ENCODE peak calls at places on chromosome 5, in seven cellular contexts. N is astrocyte, D is sigmoid colon, F is HFF-Myc, U is gastrocnemius medialis, E is neural crest cell, C is Calu3. R is an unnamed sample.

GRCh38 chr5:142063878-142064331 is 44.7 kb upstream of the NDFIP1 start:
- DNase-seq in C (peak; percentile 21), E (peak; percentile 57), N (peak; percentile 65), D (peak; percentile 80), U (peak; percentile 35), F (no peak), R (peak; percentile 21)

GRCh38 chr5:68220914-68221313 is 5.4 kb downstream of the PIK3R1 start:
- DNase-seq in E (no peak), F (no peak), U (no peak), N (no peak), C (no peak), D (no peak), R (no peak)

GRCh38 chr5:139878093-139878492 is 82.5 kb downstream of the PSD2 start:
- DNase-seq in E (no peak), C (peak; percentile 35), N (no peak), U (no peak), F (no peak), D (no peak), R (no peak)

GRCh38 chr5:97266576-97266975 is 83.5 kb upstream of the RIOK2 start:
- DNase-seq in F (no peak), U (no peak), E (no peak), C (no peak), D (peak; percentile 82), N (peak; percentile 1), R (no peak)

GRCh38 chr5:72503888-72504491 is 3.2 kb downstream of the ZNF366 start:
- DNase-seq in N (no peak), F (no peak), U (no peak), C (no peak), D (no peak), E (no peak), R (peak; percentile 48)

GRCh38 chr5:141850183-141850768 is 27.9 kb downstream of the PCDH1 start:
- DNase-seq in U (no peak), E (no peak), C (peak; percentile 59), N (no peak), F (no peak), D (no peak), R (peak; percentile 13)

GRCh38 chr5:35332551-35332950 is 102.3 kb upstream of the PRLR start:
- DNase-seq in C (no peak), D (no peak), N (no peak), F (no peak), E (no peak), U (no peak), R (no peak)

GRCh38 chr5:154112255-154112654 is 73.5 kb downstream of the MFAP3 start:
- DNase-seq in N (no peak), C (no peak), E (no peak), U (no peak), D (no peak), F (no peak), R (no peak)

GRCh38 chr5:127875235-127876021 is 172.2 kb downstream of the CCDC192 start:
- DNase-seq in E (peak; percentile 37), F (peak; percentile 47), N (peak; percentile 36), C (peak; percentile 84), U (peak; percentile 36), D (no peak), R (peak; percentile 38)

GRCh38 chr5:74433255-74434123 is 207.0 kb downstream of the ENC1 start:
- DNase-seq in F (no peak), D (no peak), U (no peak), E (no peak), N (peak; percentile 89), C (peak; percentile 25), R (no peak)

GRCh38 chr5:28703651-28704260 is 1665.4 kb upstream of the CDH9 start:
- DNase-seq in E (no peak), N (peak; percentile 3), C (no peak), F (no peak), D (no peak), U (no peak), R (no peak)

GRCh38 chr5:123535648-123536047 is 23.7 kb downstream of the CSNK1G3 start:
- DNase-seq in U (no peak), F (no peak), N (no peak), D (no peak), C (no peak), E (no peak), R (no peak)

GRCh38 chr5:170481839-170482238 is 22.0 kb upstream of the KCNIP1 start:
- DNase-seq in E (no peak), D (no peak), F (no peak), N (no peak), C (no peak), U (no peak), R (no peak)

GRCh38 chr5:157778121-157778805 is 34.8 kb downstream of the LSM11 start:
- DNase-seq in F (peak; percentile 72), D (no peak), C (peak; percentile 29), E (no peak), N (peak; percentile 57), U (no peak), R (no peak)

GRCh38 chr5:35876922-35877321 is 20.2 kb downstream of the IL7R start:
- DNase-seq in C (no peak), E (no peak), D (no peak), N (peak; percentile 53), U (no peak), F (no peak), R (peak; percentile 24)

GRCh38 chr5:106959447-106959846 is 711.3 kb downstream of the EFNA5 start:
- DNase-seq in D (no peak), F (no peak), N (peak; percentile 66), C (peak; percentile 32), E (no peak), U (no peak), R (no peak)

GRCh38 chr5:152560508-152561137 is 155.5 kb upstream of the NMUR2 start:
- DNase-seq in F (no peak), U (no peak), C (peak; percentile 75), N (peak; percentile 21), E (peak; percentile 69), D (no peak), R (peak; percentile 36)

GRCh38 chr5:157342822-157343402 is 77.0 kb downstream of the CYFIP2 start:
- DNase-seq in E (peak; percentile 32), C (peak; percentile 70), N (no peak), F (no peak), U (no peak), D (no peak), R (no peak)

GRCh38 chr5:35438288-35438687 is 179.4 kb upstream of the SPEF2 start:
- DNase-seq in F (no peak), D (no peak), E (no peak), U (no peak), N (no peak), C (no peak), R (no peak)

GRCh38 chr5:179700401-179700918 is 1.7 kb downstream of the CANX start:
- DNase-seq in N (peak; percentile 16), C (peak; percentile 24), U (no peak), D (no peak), F (no peak), E (no peak), R (no peak)

GRCh38 chr5:141747152-141747640 is 65.2 kb upstream of the ARAP3 start:
- DNase-seq in F (no peak), D (peak; percentile 87), U (peak; percentile 18), N (peak; percentile 29), E (peak; percentile 60), C (peak; percentile 52), R (peak; percentile 57)

GRCh38 chr5:60086583-60086982 is 193.1 kb upstream of the PDE4D start:
- DNase-seq in N (no peak), C (no peak), D (no peak), U (no peak), E (no peak), F (no peak), R (no peak)

DNA sequence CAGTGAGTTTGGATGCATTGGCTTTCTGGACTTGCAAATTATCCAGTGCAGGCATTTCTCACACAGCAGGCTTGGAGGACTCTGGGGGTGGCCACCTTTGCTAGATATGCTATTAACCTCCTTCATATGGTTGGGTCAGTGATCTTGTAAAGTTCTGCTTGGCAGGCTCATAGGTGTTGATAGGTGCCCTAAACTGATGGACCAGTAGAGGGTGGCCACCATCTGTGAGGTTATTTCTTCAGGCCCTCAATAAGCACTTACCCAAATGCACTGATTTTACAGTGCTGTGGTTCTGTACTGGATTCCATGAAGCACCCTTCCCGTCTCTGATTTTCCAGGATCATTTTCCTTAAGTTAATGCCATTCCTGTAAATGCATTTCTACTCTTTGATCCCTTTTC is 216.3 kb downstream of the COMMD10 start:
- DNase-seq in E (no peak), N (no peak), F (no peak), D (no peak), U (no peak), C (no peak), R (no peak)
- TF ChIP-seq CTCF in E (no peak), N (no peak), F (no peak), D (no peak), U (no peak), C (no peak), R (no peak)

DNA sequence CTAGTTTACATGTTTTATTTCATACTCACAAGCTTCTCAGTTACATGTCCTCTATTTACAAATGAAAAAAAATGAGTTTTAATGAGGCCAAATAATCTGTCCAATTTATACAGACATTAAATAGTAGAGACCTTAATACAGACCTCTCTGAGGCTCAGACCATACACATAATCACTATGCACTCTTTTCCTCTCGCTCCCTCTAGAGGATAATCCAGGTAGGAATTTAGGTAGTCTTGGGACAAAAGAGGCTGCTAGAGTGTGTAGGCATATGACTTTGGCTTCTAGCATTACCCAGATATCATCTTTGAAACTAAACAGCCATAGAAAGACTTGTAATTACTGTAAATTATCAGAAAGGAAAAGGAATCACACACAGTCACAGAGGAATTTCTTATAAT is 444.7 kb downstream of the HINT1 start:
- DNase-seq in N (peak; percentile 27), C (peak; percentile 24), U (no peak), D (no peak), E (no peak), F (peak; percentile 20), R (no peak)
- TF ChIP-seq CTCF in N (peak; percentile 67), C (peak; percentile 70), U (no peak), D (no peak), E (peak; percentile 65), F (peak; percentile 38), R (no peak)

GRCh38 chr5:6684075-6684474 is 29.2 kb upstream of the TENT4A start:
- DNase-seq in E (no peak), U (no peak), D (no peak), N (no peak), C (no peak), F (no peak), R (no peak)
- TF ChIP-seq CTCF in E (no peak), U (no peak), D (no peak), N (no peak), C (no peak), F (no peak), R (no peak)

GRCh38 chr5:119746984-119747383 is 117.6 kb downstream of the FAM170A start:
- DNase-seq in D (no peak), N (no peak), U (no peak), C (no peak), E (no peak), F (no peak), R (no peak)

GRCh38 chr5:119742311-119742710 is 113.0 kb downstream of the FAM170A start:
- DNase-seq in F (no peak), N (no peak), D (no peak), E (no peak), U (no peak), C (no peak), R (no peak)

GRCh38 chr5:119745976-119746375 is 116.6 kb downstream of the FAM170A start:
- DNase-seq in F (no peak), C (no peak), D (no peak), U (no peak), E (no peak), N (no peak), R (no peak)

DNA sequence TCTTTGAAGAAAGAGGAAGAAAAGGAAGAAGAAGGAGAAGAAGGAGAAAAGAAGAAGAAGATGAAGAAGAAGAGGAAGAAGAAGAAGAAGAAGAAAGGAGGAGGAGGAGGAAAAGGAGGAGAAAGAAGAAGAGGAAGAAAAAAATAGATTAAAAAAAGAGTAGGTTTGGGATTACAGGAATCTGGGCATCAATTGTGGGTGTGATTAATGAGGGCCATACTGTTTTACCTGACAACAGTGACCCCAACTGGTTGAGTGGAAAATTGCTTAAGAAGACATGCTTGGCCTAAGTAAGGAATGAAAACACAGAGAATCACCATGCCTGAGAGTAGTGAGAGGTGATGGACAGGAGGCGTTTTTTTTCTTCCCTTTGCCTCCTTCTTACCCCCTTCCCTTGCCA is 114.6 kb downstream of the FAM170A start:
- DNase-seq in D (no peak), N (no peak), C (peak; percentile 51), U (no peak), E (peak; percentile 4), F (peak; percentile 27), R (no peak)
- TF ChIP-seq CTCF in D (no peak), N (peak; percentile 28), C (peak; percentile 66), U (no peak), E (peak; percentile 69), F (peak; percentile 45), R (peak; percentile 50)

R was measured in HFFc6.